ENCODE peak calls at places on chromosomes 7 and 10, in seven cellular contexts. J, G, S, U, O, F and A are unnamed samples.

GRCh38 chr7:30841801-30842541 is 69.7 kb upstream of the AQP1 start:
- DNase-seq in O (no peak), S (no peak), U (no peak), J (no peak), G (no peak), F (no peak), A (no peak)

GRCh38 chr10:6139470-6139869 is 50.6 kb downstream of the RBM17 start:
- DNase-seq in O (no peak), G (no peak), U (peak; percentile 63), S (no peak), J (no peak), F (no peak), A (no peak)

GRCh38 chr7:87152897-87153641 is 816 bp downstream of the DMTF1 start:
- DNase-seq in G (no peak), U (peak; percentile 75), O (peak; percentile 22), F (no peak), S (no peak), J (peak; percentile 39), A (no peak)

GRCh38 chr10:94546616-94547175 is 1.1 kb downstream of the HELLS start:
- DNase-seq in G (no peak), O (peak; percentile 12), F (no peak), S (no peak), U (no peak), J (no peak), A (peak; percentile 7)

GRCh38 chr10:16141499-16141898 is 281.2 kb upstream of the MINDY3 start:
- DNase-seq in O (no peak), F (no peak), U (no peak), S (no peak), G (no peak), J (no peak), A (no peak)

GRCh38 chr10:10897400-10897799 is 120.3 kb upstream of the CELF2 start:
- DNase-seq in S (no peak), U (no peak), G (no peak), F (no peak), O (no peak), J (no peak), A (no peak)

GRCh38 chr7:114819629-114820362 is 102.1 kb upstream of the MDFIC start:
- DNase-seq in U (no peak), S (peak; percentile 93), J (peak; percentile 34), O (peak; percentile 96), G (no peak), F (no peak), A (peak; percentile 92)

GRCh38 chr7:120742370-120742769 is 115.6 kb downstream of the TSPAN12 start:
- DNase-seq in F (no peak), U (no peak), O (no peak), S (no peak), J (no peak), G (peak; percentile 36), A (no peak)

GRCh38 chr10:50312464-50313437 is 61.4 kb upstream of the ASAH2 start:
- DNase-seq in G (no peak), O (peak; percentile 83), F (no peak), U (no peak), S (peak; percentile 70), J (no peak), A (no peak)

GRCh38 chr10:114307731-114308130 is 68.7 kb downstream of the VWA2 start:
- DNase-seq in J (no peak), O (no peak), F (no peak), S (no peak), U (no peak), G (no peak), A (no peak)

GRCh38 chr7:128758553-128758952 is 17.0 kb downstream of the OPN1SW start:
- DNase-seq in F (no peak), G (no peak), U (no peak), O (no peak), J (no peak), S (no peak), A (no peak)

GRCh38 chr7:44073664-44074348 is 8.4 kb upstream of the PGAM2 start:
- DNase-seq in G (no peak), F (no peak), J (peak; percentile 48), U (peak; percentile 92), S (peak; percentile 55), O (peak; percentile 63), A (no peak)

GRCh38 chr10:90742189-90742588 is 115.7 kb downstream of the HTR7 start:
- DNase-seq in U (no peak), F (no peak), G (no peak), J (no peak), O (peak; percentile 83), S (peak; percentile 54), A (no peak)

GRCh38 chr7:22845221-22845844 is 22.7 kb upstream of the TOMM7 start:
- DNase-seq in S (no peak), U (no peak), O (no peak), J (no peak), G (no peak), F (no peak), A (no peak)

GRCh38 chr10:99161194-99161593 is 74.5 kb downstream of the HPSE2 start:
- DNase-seq in O (no peak), J (no peak), S (no peak), U (no peak), F (no peak), G (no peak), A (no peak)

GRCh38 chr10:86413046-86413728 is 46.6 kb upstream of the GRID1 start:
- DNase-seq in S (peak; percentile 29), F (no peak), O (no peak), J (no peak), G (no peak), U (no peak), A (no peak)

GRCh38 chr7:22607180-22607579 is 107.2 kb upstream of the STEAP1B start:
- DNase-seq in S (peak; percentile 45), O (no peak), U (no peak), J (no peak), G (no peak), F (no peak), A (peak; percentile 87)

GRCh38 chr10:78623577-78624215 is 445.1 kb upstream of the ZMIZ1 start:
- DNase-seq in S (peak; percentile 66), J (no peak), F (no peak), G (no peak), U (no peak), O (peak; percentile 87), A (peak; percentile 72)

GRCh38 chr7:118195837-118196474 is 12.0 kb downstream of the LSM8 start:
- DNase-seq in S (peak; percentile 66), F (no peak), O (peak; percentile 66), J (peak; percentile 88), G (peak; percentile 37), U (no peak), A (peak; percentile 61)

GRCh38 chr10:109880886-109881467 is 42.3 kb downstream of the XPNPEP1 start:
- DNase-seq in O (no peak), J (no peak), U (no peak), G (no peak), F (no peak), S (no peak), A (no peak)